ENCODE peak calls at places on chromosomes 11 and 22, in five cellular contexts. E, O, B, N and K are unnamed samples.

GRCh38 chr11:112852141-112852853 is 108.9 kb upstream of the NCAM1 start:
- DNase-seq in E (peak; percentile 67), N (no peak), O (no peak), B (no peak), K (no peak)

GRCh38 chr22:38957046-38957770 is at the start of gene APOBEC3A:
- DNase-seq in N (no peak), B (no peak), O (peak; percentile 48), E (peak; percentile 67), K (peak; percentile 79)

GRCh38 chr11:132914600-132914999 is 617.7 kb downstream of the OPCML start:
- DNase-seq in N (no peak), E (peak; percentile 27), O (no peak), B (no peak), K (no peak)

GRCh38 chr11:83852775-83853442 is 566.7 kb upstream of the CCDC90B start:
- DNase-seq in E (no peak), B (no peak), N (no peak), O (no peak), K (no peak)

GRCh38 chr11:46050065-46050464 is 71.2 kb downstream of the PHF21A start:
- DNase-seq in E (peak; percentile 82), O (peak; percentile 31), N (peak; percentile 48), B (no peak), K (no peak)

GRCh38 chr11:77129841-77130756 is 2.1 kb downstream of the MYO7A start:
- DNase-seq in B (no peak), E (no peak), N (no peak), O (peak; percentile 18), K (no peak)

GRCh38 chr11:2166091-2166851 is 5.3 kb upstream of the INS start:
- DNase-seq in B (peak; percentile 29), O (peak; percentile 65), N (no peak), E (peak; percentile 30), K (no peak)

GRCh38 chr11:44622721-44623258 is 57.3 kb downstream of the CD82 start:
- DNase-seq in N (no peak), E (peak; percentile 50), B (no peak), O (no peak), K (no peak)

GRCh38 chr11:108002476-108002875 is 6.2 kb upstream of the CUL5 start:
- DNase-seq in N (no peak), B (no peak), E (no peak), O (no peak), K (no peak)

GRCh38 chr22:50269573-50270301 is 443 bp downstream of the MAPK11 start:
- DNase-seq in O (peak; percentile 63), B (peak; percentile 17), N (no peak), E (peak; percentile 46), K (no peak)

GRCh38 chr11:102476812-102477211 is 24.2 kb upstream of the TMEM123 start:
- DNase-seq in E (peak; percentile 74), O (peak; percentile 57), N (no peak), B (no peak), K (peak; percentile 86)

GRCh38 chr11:12123799-12124198 is 13.4 kb downstream of the MICAL2 start:
- DNase-seq in E (no peak), N (no peak), O (no peak), B (no peak), K (no peak)

GRCh38 chr11:86938900-86939880 is 16.0 kb downstream of the FZD4 start:
- DNase-seq in O (no peak), N (no peak), B (no peak), E (peak; percentile 57), K (no peak)

GRCh38 chr22:23896523-23897186 is 2.5 kb downstream of the MIF start:
- DNase-seq in N (no peak), E (no peak), O (no peak), B (no peak), K (no peak)

GRCh38 chr22:46734830-46735453 is 3.1 kb downstream of the CERK start:
- DNase-seq in E (no peak), N (no peak), O (peak; percentile 55), B (peak; percentile 77), K (peak; percentile 85)

GRCh38 chr11:132872223-132872622 is 660.1 kb downstream of the OPCML start:
- DNase-seq in O (no peak), B (no peak), N (no peak), E (no peak), K (no peak)

GRCh38 chr11:75465701-75466531 is 32.9 kb upstream of the KLHL35 start:
- DNase-seq in E (no peak), B (no peak), O (no peak), N (no peak), K (no peak)

GRCh38 chr11:73995731-73996130 is 13.1 kb upstream of the UCP2 start:
- DNase-seq in E (no peak), N (no peak), O (no peak), B (no peak), K (no peak)

GRCh38 chr11:70825893-70826540 is 426.4 kb downstream of the SHANK2 start:
- DNase-seq in E (no peak), N (no peak), O (no peak), B (no peak), K (no peak)

GRCh38 chr11:68038226-68038717 is 553 bp upstream of the TCIRG1 start:
- DNase-seq in N (no peak), O (no peak), B (no peak), E (no peak), K (no peak)

GRCh38 chr11:12441081-12441801 is 63.9 kb downstream of the PARVA start:
- DNase-seq in B (no peak), O (no peak), N (no peak), E (peak; percentile 26), K (no peak)